ENCODE peak calls at places on chromosomes 5 and 9, in five cellular contexts. Z, T, G, I and W are unnamed samples.

GRCh38 chr9:35616681-35617459 is 1.3 kb downstream of the CD72 start:
- DNase-seq in Z (no peak), T (no peak), G (no peak), I (no peak), W (peak; percentile 82)

GRCh38 chr5:57581772-57582171 is 99.2 kb upstream of the ACTBL2 start:
- DNase-seq in I (no peak), T (no peak), G (no peak), Z (no peak), W (no peak)

GRCh38 chr5:144465441-144465840 is 294.8 kb downstream of the KCTD16 start:
- DNase-seq in Z (no peak), G (no peak), I (no peak), T (no peak), W (no peak)

GRCh38 chr9:76007935-76008334 is 117.5 kb downstream of the PCSK5 start:
- DNase-seq in G (no peak), Z (no peak), T (no peak), I (no peak), W (no peak)

GRCh38 chr9:87873607-87874319 is 8.9 kb upstream of the SPATA31E1 start:
- DNase-seq in I (no peak), T (no peak), G (no peak), Z (no peak), W (no peak)

GRCh38 chr9:120571443-120572257 is 8.3 kb downstream of the CDK5RAP2 start:
- DNase-seq in Z (no peak), I (no peak), T (peak; percentile 99), G (no peak), W (peak; percentile 36)

GRCh38 chr9:83677596-83677995 is 30.2 kb downstream of the UBQLN1 start:
- DNase-seq in Z (no peak), T (no peak), G (no peak), I (no peak), W (no peak)

GRCh38 chr9:130847306-130848217 is 12.5 kb downstream of the ABL1 start:
- DNase-seq in Z (no peak), I (no peak), T (peak; percentile 43), G (no peak), W (peak; percentile 45)

GRCh38 chr5:122977306-122977705 is 59.2 kb downstream of the PPIC start:
- DNase-seq in I (no peak), G (no peak), T (no peak), Z (no peak), W (no peak)

GRCh38 chr5:152063004-152063403 is 138.4 kb upstream of the GLRA1 start:
- DNase-seq in G (no peak), T (no peak), I (no peak), Z (no peak), W (no peak)
- TF ChIP-seq SIN3A in G (no peak), T (no peak), I (no peak), Z (no peak), W (no peak)

DNA sequence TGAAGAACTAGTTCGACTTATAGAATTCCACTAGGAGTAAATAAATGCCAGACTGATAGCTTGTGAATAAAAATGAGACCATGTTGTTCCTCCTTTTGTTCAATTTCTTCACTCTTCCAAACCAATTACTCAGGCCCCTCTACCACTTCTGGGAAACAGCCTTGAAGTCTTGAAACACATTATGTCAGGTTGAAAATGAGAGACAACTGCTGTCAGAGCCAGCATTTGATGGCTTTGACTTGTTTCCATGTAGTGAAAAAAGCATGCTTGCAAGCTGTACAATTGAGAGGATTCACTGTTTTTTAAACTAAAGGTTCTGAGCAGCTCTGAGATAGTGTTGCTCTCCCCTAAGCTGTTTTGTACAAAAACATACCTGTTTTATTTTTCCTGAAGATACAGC is 337.1 kb upstream of the SGCD start:
- DNase-seq in T (no peak), I (no peak), G (no peak), Z (no peak), W (no peak)
- TF ChIP-seq EP300 in T (no peak), I (no peak), G (no peak), Z (no peak), W (no peak)

GRCh38 chr9:126328415-126328814 is 1.8 kb downstream of the MVB12B start:
- DNase-seq in I (no peak), G (no peak), T (no peak), Z (no peak), W (no peak)

GRCh38 chr9:126325779-126326178 is 850 bp upstream of the MVB12B start:
- DNase-seq in T (no peak), G (no peak), I (no peak), Z (no peak), W (peak; percentile 48)

GRCh38 chr9:126326228-126327015 is at the start of gene MVB12B:
- DNase-seq in T (no peak), I (peak; percentile 56), G (no peak), Z (no peak), W (peak; percentile 89)

GRCh38 chr9:126327750-126328120 is 1.1 kb downstream of the MVB12B start:
- DNase-seq in Z (no peak), T (no peak), I (no peak), G (no peak), W (peak; percentile 69)

GRCh38 chr9:126327016-126327749 is 554 bp downstream of the MVB12B start:
- DNase-seq in Z (no peak), G (no peak), T (no peak), I (no peak), W (peak; percentile 86)
- TF ChIP-seq MAX in Z (peak; percentile 71), G (no peak), T (no peak), I (no peak), W (peak; percentile 37)

GRCh38 chr5:80739898-80740297 is 85.1 kb upstream of the DHFR start:
- DNase-seq in G (no peak), Z (no peak), T (no peak), I (no peak), W (no peak)

GRCh38 chr5:80738466-80738865 is 83.7 kb upstream of the DHFR start:
- DNase-seq in I (no peak), G (no peak), Z (no peak), T (no peak), W (peak; percentile 8)

GRCh38 chr5:80739057-80739456 is 84.3 kb upstream of the DHFR start:
- DNase-seq in T (no peak), I (no peak), Z (no peak), G (no peak), W (no peak)

GRCh38 chr5:80739487-80739886 is 84.7 kb upstream of the DHFR start:
- DNase-seq in T (no peak), G (no peak), I (no peak), Z (no peak), W (no peak)

DNA sequence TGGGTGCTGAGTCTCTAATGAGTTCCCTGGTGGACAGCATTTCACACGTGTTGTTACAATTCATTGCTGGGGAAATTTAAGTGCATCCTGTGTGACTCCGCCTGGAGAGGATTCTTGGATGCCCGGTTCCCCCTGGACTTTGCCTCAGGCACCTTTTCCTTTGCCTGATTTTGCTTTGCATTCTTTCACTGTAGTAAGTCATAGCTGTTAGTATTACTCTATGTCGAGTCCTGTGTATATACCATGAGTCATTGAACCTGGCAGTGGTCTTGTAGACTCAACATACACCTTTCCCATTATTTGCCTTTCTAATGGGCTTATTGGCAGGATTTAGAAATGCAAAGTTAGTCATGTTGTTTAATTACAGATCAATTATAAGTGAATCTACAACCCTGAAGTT is 81.9 kb upstream of the DHFR start:
- DNase-seq in T (no peak), I (no peak), G (no peak), Z (no peak), W (no peak)
- TF ChIP-seq SIN3A in T (no peak), I (no peak), G (no peak), Z (no peak), W (no peak)

DNA sequence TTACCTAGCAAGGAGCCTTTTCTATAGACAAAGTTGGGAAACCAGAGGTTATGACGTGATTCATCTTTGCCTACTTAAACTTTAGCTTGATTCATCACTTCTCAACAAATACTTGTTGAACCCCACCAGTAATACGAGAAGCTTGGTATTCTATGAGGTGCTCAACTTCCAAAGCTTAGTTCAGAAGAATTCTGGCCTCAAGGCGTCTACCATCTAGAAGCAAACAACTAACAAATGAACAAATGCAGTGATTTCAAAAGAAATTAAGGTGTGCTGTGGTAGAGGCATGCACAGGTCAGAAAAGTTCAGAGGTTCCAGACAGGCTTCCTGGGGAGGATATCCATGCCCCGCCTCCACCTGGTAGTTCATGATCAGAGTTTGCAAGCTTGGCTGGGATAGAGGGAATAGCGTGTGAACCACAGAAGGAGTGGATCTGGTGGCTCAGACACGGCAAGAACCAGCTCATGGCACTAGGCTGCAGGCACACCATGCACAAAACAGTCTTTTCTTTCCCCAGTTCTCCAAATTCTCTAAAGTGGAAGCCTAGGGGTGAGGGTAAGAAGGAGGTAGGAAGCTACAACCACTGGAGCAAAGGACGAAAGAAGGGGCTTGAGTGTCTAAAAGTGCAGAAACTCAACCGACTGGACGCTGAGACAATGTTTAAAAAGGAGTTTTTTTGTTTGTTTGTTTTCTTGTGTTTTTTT is 473.0 kb downstream of the RAB3C start:
- DNase-seq in I (no peak), T (no peak), Z (no peak), G (no peak), W (no peak)
- TF ChIP-seq EP300 in I (no peak), T (no peak), Z (no peak), G (no peak), W (no peak)

GRCh38 chr5:137575211-137575610 is 76.1 kb upstream of the SPOCK1 start:
- DNase-seq in I (no peak), Z (no peak), G (no peak), T (no peak), W (no peak)

GRCh38 chr5:137575847-137576246 is 76.7 kb upstream of the SPOCK1 start:
- DNase-seq in G (no peak), I (no peak), Z (no peak), T (no peak), W (no peak)

GRCh38 chr5:137582218-137582617 is 83.1 kb upstream of the SPOCK1 start:
- DNase-seq in I (no peak), Z (no peak), G (no peak), T (no peak), W (no peak)

GRCh38 chr5:137583129-137583528 is 84.0 kb upstream of the SPOCK1 start:
- DNase-seq in G (no peak), Z (no peak), T (no peak), I (no peak), W (no peak)

DNA sequence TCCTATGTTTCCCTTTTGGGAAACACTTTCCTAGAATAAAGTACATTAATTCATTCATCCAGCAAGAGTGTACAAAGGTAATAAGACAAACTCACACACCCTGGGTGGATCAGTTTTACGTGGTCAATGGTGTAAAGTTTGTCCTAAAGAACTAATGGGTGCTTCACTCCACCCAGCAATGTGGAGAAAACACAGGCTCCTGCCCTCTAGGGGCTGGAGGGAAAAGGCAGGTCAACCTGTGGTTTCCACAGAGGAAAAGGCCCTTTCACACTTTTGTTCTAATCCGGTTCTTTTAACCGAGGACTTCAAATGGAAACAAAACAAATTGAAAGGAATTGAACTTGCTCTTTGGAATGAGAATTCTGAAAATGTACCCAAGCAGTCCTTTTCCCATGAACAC is 80.9 kb upstream of the SPOCK1 start:
- DNase-seq in I (peak; percentile 10), G (no peak), T (no peak), Z (no peak), W (no peak)
- TF ChIP-seq MAX in I (no peak), G (no peak), T (no peak), Z (no peak), W (no peak)